ENCODE peak calls at places on chromosome 18, in seven cellular contexts. W is B cell, H is DND-41, P is dorsolateral prefrontal cortex, M is AG04449, R is AG04450, Q is lung. E is an unnamed sample.

GRCh38 chr18:41126541-41127235 is 828.3 kb upstream of the PIK3C3 start:
- DNase-seq in W (no peak), H (no peak), P (no peak), M (peak), R (no peak), Q (no peak), E (no peak)

GRCh38 chr18:9638886-9639285 is 24.5 kb upstream of the PPP4R1 start:
- DNase-seq in W (no peak), H (no peak), P (no peak), M (no peak), R (no peak), Q (no peak), E (no peak)

GRCh38 chr18:78192044-78192443 is 787.6 kb upstream of the SALL3 start:
- DNase-seq in W (no peak), H (no peak), P (no peak), M (no peak), R (no peak), Q (peak), E (no peak)

GRCh38 chr18:36811430-36811829 is 17.4 kb downstream of the TPGS2 start:
- DNase-seq in W (no peak), H (no peak), P (no peak), M (no peak), R (no peak), Q (no peak), E (no peak)

GRCh38 chr18:62436636-62437519 is 85.9 kb upstream of the ZCCHC2 start:
- DNase-seq in W (no peak), H (no peak), P (peak), M (no peak), R (no peak), Q (peak), E (no peak)

GRCh38 chr18:67938691-67939090 is 422.2 kb upstream of the DSEL start:
- DNase-seq in W (no peak), H (no peak), P (no peak), M (no peak), R (peak), Q (no peak), E (peak)

GRCh38 chr18:35466815-35467623 is 30.7 kb downstream of the INO80C start:
- DNase-seq in W (no peak), H (no peak), P (no peak), M (no peak), R (no peak), Q (no peak), E (no peak)

GRCh38 chr18:49206717-49207116 is 253.7 kb downstream of the DYM start:
- DNase-seq in W (no peak), H (peak), P (no peak), M (no peak), R (no peak), Q (no peak), E (no peak)

GRCh38 chr18:68623342-68623741 is 91.6 kb downstream of the TMX3 start:
- DNase-seq in W (peak), H (peak), P (peak), M (peak), R (peak), Q (no peak), E (peak)

GRCh38 chr18:26894006-26894405 is 28.5 kb upstream of the AQP4 start:
- DNase-seq in W (no peak), H (no peak), P (no peak), M (no peak), R (no peak), Q (no peak), E (no peak)

GRCh38 chr18:3852321-3852720 is 402.3 kb downstream of the TGIF1 start:
- DNase-seq in W (no peak), H (no peak), P (no peak), M (no peak), R (no peak), Q (no peak), E (no peak)

GRCh38 chr18:3579701-3580100 is 129.7 kb downstream of the TGIF1 start:
- DNase-seq in W (no peak), H (no peak), P (no peak), M (peak), R (no peak), Q (no peak), E (no peak)

GRCh38 chr18:12092398-12093229 is 1.0 kb upstream of the ANKRD62 start:
- DNase-seq in W (no peak), H (no peak), P (no peak), M (no peak), R (no peak), Q (no peak), E (no peak)

GRCh38 chr18:25464211-25464610 is 112.2 kb upstream of the ZNF521 start:
- DNase-seq in W (no peak), H (no peak), P (no peak), M (peak), R (peak), Q (no peak), E (peak)

GRCh38 chr18:10936211-10937053 is 212.9 kb downstream of the PIEZO2 start:
- DNase-seq in W (no peak), H (no peak), P (no peak), M (no peak), R (no peak), Q (no peak), E (no peak)

GRCh38 chr18:32550958-32551357 is 80.3 kb upstream of the GAREM1 start:
- DNase-seq in W (no peak), H (no peak), P (no peak), M (no peak), R (no peak), Q (no peak), E (no peak)

GRCh38 chr18:10241571-10241970 is 212.9 kb upstream of the APCDD1 start:
- DNase-seq in W (no peak), H (no peak), P (no peak), M (no peak), R (no peak), Q (no peak), E (no peak)

GRCh38 chr18:50582500-50582899 is 22.6 kb downstream of the MAPK4 start:
- DNase-seq in W (no peak), H (no peak), P (peak), M (no peak), R (no peak), Q (no peak), E (no peak)

GRCh38 chr18:50590625-50591024 is 30.7 kb downstream of the MAPK4 start:
- DNase-seq in W (no peak), H (no peak), P (peak), M (no peak), R (no peak), Q (no peak), E (no peak)

GRCh38 chr18:50581517-50581916 is 21.6 kb downstream of the MAPK4 start:
- DNase-seq in W (no peak), H (no peak), P (no peak), M (no peak), R (no peak), Q (no peak), E (no peak)

DNA sequence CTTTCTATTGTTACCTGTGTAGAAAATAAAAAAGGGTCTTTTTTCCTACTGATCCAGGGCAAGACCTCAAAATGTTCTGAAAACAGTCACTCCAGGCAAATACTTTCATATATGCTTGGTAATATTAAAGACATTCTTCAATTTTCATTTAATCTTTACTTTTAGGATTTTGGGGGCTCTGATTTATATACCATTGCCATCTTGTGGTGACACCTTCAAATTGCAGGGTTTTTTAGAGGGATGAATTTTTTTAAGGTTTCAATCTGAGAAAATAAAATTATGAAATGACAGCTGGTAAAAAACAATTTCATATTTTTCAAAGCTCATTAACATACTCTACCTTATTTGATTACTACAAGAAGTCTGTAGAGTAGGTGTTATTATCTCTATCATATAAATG is 26.8 kb downstream of the MAPK4 start:
- DNase-seq in W (no peak), H (no peak), P (no peak), M (no peak), R (no peak), Q (no peak), E (no peak)
- TF ChIP-seq CTCF in W (no peak), H (peak), P (no peak), M (no peak), R (peak), Q (no peak), E (no peak)

DNA sequence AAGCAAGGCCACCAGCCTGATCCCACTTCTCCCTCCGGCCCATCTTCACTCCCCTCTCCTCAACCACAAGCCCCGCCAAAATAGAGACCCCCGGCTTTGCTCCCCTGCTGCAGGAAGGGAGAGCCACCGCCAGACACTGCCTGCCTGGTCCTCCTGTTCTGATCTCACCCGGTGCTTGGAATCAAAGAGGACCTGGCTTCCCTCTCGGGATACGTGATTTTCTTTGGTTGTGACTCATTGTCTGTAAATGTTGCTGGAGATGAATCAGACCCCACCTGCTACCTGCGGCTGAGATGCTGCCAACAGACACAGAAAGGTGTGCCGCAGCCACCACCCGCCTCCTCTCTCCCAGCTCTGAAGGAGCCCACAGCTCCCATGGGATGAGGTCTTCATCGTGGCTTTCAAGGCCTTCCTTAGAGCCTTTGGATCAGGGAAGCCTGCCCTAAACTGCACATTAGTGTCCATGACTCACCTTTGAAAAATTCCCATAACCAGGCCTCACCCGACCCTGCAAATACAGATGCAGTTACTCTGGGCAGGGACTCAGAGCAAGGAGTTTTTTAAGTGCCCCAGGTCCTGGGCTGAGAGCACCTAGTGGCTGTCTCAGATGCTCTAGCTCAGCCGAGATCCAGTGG is 79.4 kb upstream of the ZNF532 start:
- DNase-seq in W (no peak), H (no peak), P (no peak), M (peak), R (peak), Q (peak), E (no peak)
- TF ChIP-seq CTCF in W (no peak), H (no peak), P (no peak), M (peak), R (no peak), Q (no peak), E (no peak)

DNA sequence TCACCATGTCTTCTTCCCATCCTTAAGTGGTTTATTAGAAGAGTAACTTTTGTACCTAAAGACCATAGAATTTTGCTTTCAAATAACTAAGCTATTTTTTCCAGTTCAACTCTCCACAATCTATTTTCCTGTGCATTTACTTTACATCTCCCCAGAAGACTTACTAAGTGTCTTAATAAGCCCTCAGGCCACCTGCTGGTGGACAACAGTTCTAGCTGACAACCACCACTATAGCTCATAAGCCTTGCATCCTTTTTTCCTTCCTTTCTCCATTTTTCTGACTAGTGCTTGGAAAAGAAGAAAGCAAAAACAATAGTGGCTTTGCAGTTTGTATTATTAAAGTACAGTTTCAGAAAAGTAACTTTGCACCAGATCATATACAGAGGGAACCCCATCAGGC is 149.5 kb upstream of the TMEM200C start:
- DNase-seq in W (no peak), H (no peak), P (no peak), M (no peak), R (no peak), Q (no peak), E (no peak)
- TF ChIP-seq CTCF in W (no peak), H (no peak), P (no peak), M (no peak), R (peak), Q (no peak), E (no peak)

GRCh38 chr18:57107141-57107832 is 39.6 kb upstream of the BOD1L2 start:
- DNase-seq in W (no peak), H (peak), P (no peak), M (no peak), R (peak), Q (no peak), E (no peak)
- TF ChIP-seq CTCF in W (no peak), H (no peak), P (no peak), M (no peak), R (no peak), Q (no peak), E (no peak)

GRCh38 chr18:21191596-21192307 is 50.3 kb upstream of the GREB1L start:
- DNase-seq in W (no peak), H (peak), P (peak), M (no peak), R (peak), Q (peak), E (peak)
- TF ChIP-seq CTCF in W (no peak), H (peak), P (peak), M (peak), R (peak), Q (peak), E (peak)

GRCh38 chr18:33696332-33697162 is 118.5 kb downstream of the ASXL3 start:
- DNase-seq in W (no peak), H (no peak), P (no peak), M (no peak), R (no peak), Q (no peak), E (no peak)
- TF ChIP-seq CTCF in W (no peak), H (no peak), P (no peak), M (no peak), R (no peak), Q (no peak), E (no peak)

DNA sequence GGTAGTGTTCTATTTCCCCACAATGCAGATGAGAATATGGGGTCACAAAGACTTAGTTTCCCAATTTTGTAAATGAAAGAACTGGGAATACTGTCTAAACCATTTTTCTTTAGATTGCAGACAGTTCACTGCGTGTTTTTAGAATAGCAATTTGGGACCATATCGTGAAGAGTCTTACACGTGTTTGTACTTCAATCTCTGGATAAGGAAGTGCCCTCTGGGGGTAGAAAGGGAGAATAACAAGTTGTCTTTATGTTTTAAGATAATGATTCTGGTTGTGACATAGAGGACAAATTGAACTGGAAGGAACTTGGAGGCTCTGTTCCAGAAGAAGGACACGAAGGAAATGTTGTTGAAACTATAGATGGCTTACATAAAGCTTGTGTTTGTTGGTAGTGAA is 457.7 kb downstream of the CBLN2 start:
- DNase-seq in W (peak), H (no peak), P (no peak), M (no peak), R (no peak), Q (no peak), E (no peak)
- TF ChIP-seq CTCF in W (peak), H (peak), P (peak), M (no peak), R (peak), Q (no peak), E (peak)

DNA sequence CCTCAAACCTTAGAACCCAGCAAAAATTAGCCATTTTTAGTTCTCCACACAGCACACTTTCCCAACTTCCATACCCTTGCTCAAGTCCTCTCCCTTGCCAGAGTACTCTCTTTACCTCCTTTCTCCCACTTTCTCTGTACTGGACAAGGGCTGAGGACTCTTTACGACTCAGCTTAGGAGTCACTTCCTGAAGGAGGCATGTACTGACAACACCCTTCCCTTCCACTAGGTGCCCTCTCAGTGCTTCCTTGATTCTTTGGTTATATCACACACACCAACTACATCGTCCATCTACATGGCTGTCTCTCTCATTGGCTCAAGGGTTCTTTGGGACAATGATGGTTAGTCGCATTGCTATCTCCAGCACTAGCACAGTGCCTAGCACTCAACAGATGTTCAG is 5.2 kb upstream of the C18orf63 start:
- DNase-seq in W (no peak), H (no peak), P (no peak), M (no peak), R (no peak), Q (no peak), E (no peak)
- TF ChIP-seq CTCF in W (no peak), H (peak), P (no peak), M (peak), R (peak), Q (no peak), E (peak)

GRCh38 chr18:23531912-23532311 is 28.6 kb downstream of the RMC1 start:
- DNase-seq in W (no peak), H (no peak), P (no peak), M (no peak), R (no peak), Q (no peak), E (no peak)

GRCh38 chr18:23538040-23538439 is 34.7 kb downstream of the RMC1 start:
- DNase-seq in W (no peak), H (no peak), P (no peak), M (no peak), R (no peak), Q (no peak), E (no peak)

GRCh38 chr18:23537274-23537673 is 34.0 kb downstream of the RMC1 start:
- DNase-seq in W (no peak), H (no peak), P (no peak), M (no peak), R (no peak), Q (no peak), E (no peak)

GRCh38 chr18:23532848-23533247 is 29.5 kb downstream of the RMC1 start:
- DNase-seq in W (no peak), H (no peak), P (no peak), M (no peak), R (no peak), Q (no peak), E (no peak)

DNA sequence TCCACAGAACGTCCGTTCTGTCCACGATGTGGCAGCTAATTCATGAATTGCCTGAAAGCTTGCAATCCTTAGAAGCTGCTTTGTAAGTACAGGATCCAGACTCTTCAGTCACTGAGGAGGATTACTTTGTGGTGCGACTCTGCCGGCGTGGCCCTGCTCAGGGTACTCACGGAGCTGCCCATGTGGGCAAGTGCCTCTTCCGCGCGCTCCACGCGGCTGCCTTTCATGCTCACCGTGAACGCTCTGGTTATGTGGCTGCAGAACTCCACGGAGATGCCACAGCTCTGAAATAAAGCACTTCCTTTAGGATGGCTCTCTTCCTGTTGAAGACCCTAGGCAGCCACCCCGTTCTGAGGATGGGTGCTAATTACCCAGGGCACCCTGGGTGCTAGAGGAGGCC is 31.0 kb downstream of the RMC1 start:
- DNase-seq in W (no peak), H (no peak), P (no peak), M (no peak), R (no peak), Q (no peak), E (no peak)
- TF ChIP-seq CTCF in W (no peak), H (no peak), P (no peak), M (no peak), R (no peak), Q (no peak), E (no peak)